ENCODE peak calls at places on chromosomes 13 and 19, in seven cellular contexts. D is islet precursor cell, F is NCI-H1436, R is coronary artery, E is DMS153, A is ureter, X is omental fat pad. Y is an unnamed sample.

GRCh38 chr13:93549326-93549855 is 322.8 kb downstream of the GPC6 start:
- DNase-seq in X (no peak), F (no peak), A (no peak), E (no peak), D (no peak), R (peak), Y (no peak)

GRCh38 chr19:33894787-33895186 is 98.1 kb downstream of the KCTD15 start:
- DNase-seq in F (no peak), E (no peak), X (no peak), A (no peak), R (no peak), D (no peak), Y (no peak)

GRCh38 chr13:97905517-97905916 is 48.0 kb upstream of the IPO5 start:
- DNase-seq in A (no peak), D (no peak), R (no peak), E (no peak), X (no peak), F (no peak), Y (no peak)

GRCh38 chr19:5805465-5806132 is 732 bp downstream of the NRTN start:
- DNase-seq in X (no peak), A (no peak), F (peak), E (peak), D (peak), R (no peak), Y (no peak)

GRCh38 chr13:21668665-21669599 is 1.9 kb upstream of the FGF9 start:
- DNase-seq in D (peak), A (no peak), R (no peak), E (peak), F (peak), X (no peak), Y (no peak)

GRCh38 chr13:47480121-47480520 is 521.0 kb downstream of the SUCLA2 start:
- DNase-seq in X (no peak), D (no peak), F (no peak), A (no peak), E (no peak), R (no peak), Y (no peak)

GRCh38 chr13:95212962-95213850 is 88.0 kb downstream of the ABCC4 start:
- DNase-seq in R (no peak), F (no peak), D (peak), X (no peak), E (no peak), A (no peak), Y (no peak)

GRCh38 chr13:35617420-35617819 is 140.9 kb upstream of the MAB21L1 start:
- DNase-seq in A (no peak), X (no peak), E (no peak), F (no peak), D (no peak), R (no peak), Y (no peak)

GRCh38 chr19:1985588-1986356 is 29.7 kb downstream of the BTBD2 start:
- DNase-seq in X (no peak), R (no peak), E (no peak), F (no peak), A (no peak), D (no peak), Y (no peak)

GRCh38 chr19:35692010-35692409 is 12.3 kb upstream of the ZBTB32 start:
- DNase-seq in F (no peak), D (no peak), R (no peak), X (no peak), A (peak), E (no peak), Y (no peak)

GRCh38 chr13:100434010-100434763 is 154.4 kb downstream of the GGACT start:
- DNase-seq in D (peak), E (no peak), R (no peak), A (no peak), F (no peak), X (no peak), Y (peak)

GRCh38 chr19:50983625-50984292 is at the start of gene KLK7:
- DNase-seq in D (no peak), X (no peak), E (no peak), A (no peak), R (no peak), F (no peak), Y (no peak)

GRCh38 chr13:30752201-30752797 is 17.0 kb downstream of the ALOX5AP start:
- DNase-seq in F (peak), R (peak), X (no peak), A (no peak), D (no peak), E (no peak), Y (no peak)

GRCh38 chr13:109751477-109751876 is 34.9 kb downstream of the IRS2 start:
- DNase-seq in F (no peak), A (no peak), X (no peak), E (no peak), D (no peak), R (no peak), Y (no peak)

GRCh38 chr19:33499671-33500506 is 21.7 kb downstream of the PEPD start:
- DNase-seq in F (no peak), A (no peak), D (no peak), E (no peak), X (no peak), R (no peak), Y (no peak)

GRCh38 chr19:44822670-44823372 is 13.9 kb downstream of the BCAM start:
- DNase-seq in R (no peak), F (no peak), E (no peak), X (no peak), A (no peak), D (no peak), Y (no peak)

GRCh38 chr19:8243146-8243545 is 34.0 kb downstream of the CERS4 start:
- DNase-seq in D (no peak), A (no peak), R (no peak), F (no peak), X (no peak), E (no peak), Y (no peak)

GRCh38 chr13:98083507-98083906 is 59.4 kb upstream of the FARP1 start:
- DNase-seq in X (no peak), A (no peak), F (no peak), R (no peak), E (no peak), D (no peak), Y (no peak)

GRCh38 chr13:106796280-106797047 is 228.5 kb upstream of the ARGLU1 start:
- DNase-seq in F (no peak), D (no peak), R (no peak), X (no peak), E (peak), A (no peak), Y (no peak)

Y was measured in GM12864.